ENCODE peak calls at places on chromosome 2, in seven cellular contexts. W is astrocyte of the spinal cord, H is GM03348, A is GM06990, K is smooth muscle cell of the brain vasculature, J is lower lobe of right lung, S is mesenteric fat pad. V is an unnamed sample.

GRCh38 chr2:223674998-223675609 is 72.9 kb upstream of the SCG2 start:
- DNase-seq in W (peak), H (peak), A (no peak), K (peak), J (no peak), S (no peak), V (no peak)

GRCh38 chr2:118832071-118832790 is 15.2 kb downstream of the EN1 start:
- DNase-seq in W (no peak), H (no peak), A (no peak), K (no peak), J (no peak), S (peak), V (no peak)

GRCh38 chr2:231900486-231900942 is 25.7 kb downstream of the NPPC start:
- DNase-seq in W (peak), H (peak), A (peak), K (peak), J (peak), S (peak), V (no peak)

GRCh38 chr2:215799194-215799593 is 214.2 kb downstream of the MREG start:
- DNase-seq in W (no peak), H (no peak), A (no peak), K (no peak), J (no peak), S (no peak), V (no peak)

GRCh38 chr2:145228506-145228905 is 708.6 kb upstream of the ZEB2 start:
- DNase-seq in W (no peak), H (peak), A (no peak), K (no peak), J (no peak), S (no peak), V (no peak)

GRCh38 chr2:56263876-56264275 is 80.1 kb downstream of the CCDC85A start:
- DNase-seq in W (no peak), H (no peak), A (no peak), K (no peak), J (no peak), S (no peak), V (no peak)

GRCh38 chr2:237408280-237408679 is 5.7 kb downstream of the COL6A3 start:
- DNase-seq in W (peak), H (peak), A (no peak), K (no peak), J (no peak), S (no peak), V (no peak)

GRCh38 chr2:121355488-121355887 is 70.5 kb upstream of the TFCP2L1 start:
- DNase-seq in W (no peak), H (no peak), A (no peak), K (no peak), J (no peak), S (no peak), V (no peak)

GRCh38 chr2:230868151-230868946 is 3.6 kb downstream of the ITM2C start:
- DNase-seq in W (peak), H (no peak), A (no peak), K (no peak), J (no peak), S (peak), V (no peak)

GRCh38 chr2:99066602-99067001 is 74.9 kb upstream of the C2orf15 start:
- DNase-seq in W (peak), H (peak), A (peak), K (peak), J (no peak), S (no peak), V (no peak)

GRCh38 chr2:118056165-118056534 is 32.1 kb upstream of the INSIG2 start:
- DNase-seq in W (no peak), H (no peak), A (peak), K (no peak), J (no peak), S (no peak), V (no peak)

GRCh38 chr2:205712508-205712907 is 30.2 kb downstream of the NRP2 start:
- DNase-seq in W (peak), H (no peak), A (no peak), K (no peak), J (no peak), S (no peak), V (peak)

GRCh38 chr2:121791801-121792221 is 36.4 kb downstream of the TSN start:
- DNase-seq in W (no peak), H (no peak), A (no peak), K (no peak), J (no peak), S (no peak), V (no peak)

GRCh38 chr2:9266711-9267110 is 60.1 kb downstream of the ASAP2 start:
- DNase-seq in W (peak), H (peak), A (no peak), K (no peak), J (no peak), S (no peak), V (no peak)